ENCODE peak calls at places on chromosomes 3 and 15, in six cellular contexts. W is DMS53, Z is H4, X is psoas muscle, H is stomach, O is kidney tubule cell. J is an unnamed sample.

GRCh38 chr3:134430950-134431445 is 54.8 kb downstream of the ANAPC13 start:
- DNase-seq in X (no peak), H (no peak), Z (no peak), W (peak; percentile 88), O (no peak), J (peak; percentile 65)

GRCh38 chr3:31531465-31531991 is 1.2 kb upstream of the STT3B start:
- DNase-seq in Z (no peak), H (no peak), W (peak; percentile 42), O (no peak), X (no peak), J (peak; percentile 5)

GRCh38 chr15:67171471-67171870 is 83.0 kb downstream of the AAGAB start:
- DNase-seq in O (no peak), W (no peak), X (no peak), H (no peak), Z (no peak), J (no peak)

GRCh38 chr3:174270841-174271240 is 588.3 kb upstream of the NAALADL2 start:
- DNase-seq in H (no peak), W (no peak), O (peak; percentile 33), X (no peak), Z (peak; percentile 26), J (peak; percentile 52)

GRCh38 chr15:25182736-25183445 is 228.1 kb downstream of the SNRPN start:
- DNase-seq in W (no peak), Z (no peak), O (no peak), H (no peak), X (peak; percentile 50), J (no peak)

GRCh38 chr3:51686512-51687215 is 15.6 kb downstream of the TEX264 start:
- DNase-seq in W (no peak), O (peak; percentile 46), Z (peak; percentile 68), X (peak; percentile 71), H (peak; percentile 55), J (peak; percentile 93)

GRCh38 chr15:84910928-84911623 is 26.6 kb downstream of the SLC28A1 start:
- DNase-seq in Z (no peak), O (peak; percentile 79), H (no peak), X (peak; percentile 59), W (peak; percentile 96), J (no peak)

GRCh38 chr15:51829360-51830278 is at the start of gene TMOD3:
- DNase-seq in H (peak; percentile 94), O (peak; percentile 93), X (peak; percentile 95), Z (peak; percentile 89), W (peak; percentile 89), J (peak; percentile 86)

GRCh38 chr3:82973810-82974209 is 1212.4 kb upstream of the GBE1 start:
- DNase-seq in X (no peak), O (no peak), W (peak; percentile 31), Z (peak; percentile 2), H (no peak), J (peak; percentile 4)

GRCh38 chr3:22322861-22323260 is 571.9 kb upstream of the ZNF385D start:
- DNase-seq in H (no peak), O (no peak), W (no peak), X (no peak), Z (no peak), J (no peak)

GRCh38 chr3:192892981-192893827 is 24.5 kb downstream of the MB21D2 start:
- DNase-seq in H (no peak), O (peak; percentile 95), Z (peak; percentile 98), X (peak; percentile 53), W (no peak), J (peak; percentile 95)

GRCh38 chr3:40827942-40828688 is 303.4 kb downstream of the ZNF621 start:
- DNase-seq in W (no peak), X (peak; percentile 69), Z (no peak), H (no peak), O (peak; percentile 86), J (peak; percentile 74)

GRCh38 chr3:134601539-134602439 is 49.0 kb downstream of the KY start:
- DNase-seq in Z (peak; percentile 46), H (no peak), X (no peak), O (peak; percentile 24), W (peak; percentile 83), J (peak; percentile 56)

GRCh38 chr3:103813955-103814354 is 1379.1 kb downstream of the ZPLD1 start:
- DNase-seq in H (no peak), W (peak; percentile 85), X (no peak), Z (no peak), O (no peak), J (no peak)

GRCh38 chr3:43257850-43258249 is 28.5 kb upstream of the SNRK start:
- DNase-seq in H (no peak), W (no peak), X (no peak), O (no peak), Z (no peak), J (no peak)

GRCh38 chr3:58048301-58048700 is 40.1 kb downstream of the FLNB start:
- DNase-seq in O (peak; percentile 80), X (no peak), Z (peak; percentile 29), H (no peak), W (peak; percentile 1), J (peak; percentile 54)

GRCh38 chr3:30332196-30333021 is 274.0 kb upstream of the TGFBR2 start:
- DNase-seq in W (peak; percentile 8), H (no peak), O (peak; percentile 27), Z (no peak), X (no peak), J (no peak)

J was measured in HT1080.